ENCODE peak calls at places on chromosome 12, in four cellular contexts. One of them, this sample, is unnamed.

GRCh38 chr12:53004178-53004577 is 2.1 kb upstream of the EIF4B start:
- DNase-seq in HepG2: no peak
- DNase-seq in HCT116: no peak
- DNase-seq in K562: peak; percentile 17
- DNase-seq in this sample: no peak

GRCh38 chr12:47207005-47207717 is 127.4 kb upstream of the AMIGO2 start:
- DNase-seq in HCT116: no peak
- DNase-seq in HepG2: no peak
- DNase-seq in K562: peak; percentile 68
- DNase-seq in this sample: peak; percentile 66

GRCh38 chr12:26918321-26919215 is 19.2 kb downstream of the INTS13 start:
- DNase-seq in HCT116: no peak
- DNase-seq in K562: no peak
- DNase-seq in HepG2: no peak
- DNase-seq in this sample: no peak

GRCh38 chr12:94458882-94459772 is 540 bp downstream of the CEP83 start:
- DNase-seq in HCT116: peak; percentile 24
- DNase-seq in HepG2: peak; percentile 17
- DNase-seq in K562: peak; percentile 9
- DNase-seq in this sample: no peak

GRCh38 chr12:113537751-113538087 is 66.0 kb upstream of the LHX5 start:
- DNase-seq in K562: peak; percentile 19
- DNase-seq in HepG2: no peak
- DNase-seq in HCT116: no peak
- DNase-seq in this sample: no peak

GRCh38 chr12:31482816-31483215 is 108.1 kb downstream of the DENND5B start:
- DNase-seq in K562: peak; percentile 9
- DNase-seq in HCT116: peak; percentile 51
- DNase-seq in HepG2: no peak
- DNase-seq in this sample: no peak

GRCh38 chr12:117236456-117237001 is 46.3 kb upstream of the FBXO21 start:
- DNase-seq in HCT116: peak; percentile 58
- DNase-seq in HepG2: peak; percentile 39
- DNase-seq in K562: peak; percentile 82
- DNase-seq in this sample: no peak

GRCh38 chr12:55974308-55974724 is 438 bp downstream of the RAB5B start:
- DNase-seq in HepG2: peak; percentile 31
- DNase-seq in HCT116: no peak
- DNase-seq in K562: peak; percentile 67
- DNase-seq in this sample: no peak

GRCh38 chr12:76915381-76916169 is 36.8 kb upstream of the CSRP2 start:
- DNase-seq in HCT116: no peak
- DNase-seq in HepG2: no peak
- DNase-seq in K562: no peak
- DNase-seq in this sample: no peak

GRCh38 chr12:53694746-53695145 is 18.9 kb upstream of the ATP5MC2 start:
- DNase-seq in K562: no peak
- DNase-seq in HCT116: no peak
- DNase-seq in HepG2: no peak
- DNase-seq in this sample: no peak

GRCh38 chr12:116662612-116663144 is 75.2 kb downstream of the SPRING1 start:
- DNase-seq in K562: no peak
- DNase-seq in HepG2: peak; percentile 52
- DNase-seq in HCT116: no peak
- DNase-seq in this sample: no peak

GRCh38 chr12:69985656-69986055 is 160.6 kb downstream of the MYRFL start:
- DNase-seq in HCT116: peak; percentile 54
- DNase-seq in HepG2: peak; percentile 24
- DNase-seq in K562: peak; percentile 51
- DNase-seq in this sample: no peak

GRCh38 chr12:88993655-88994054 is 358.6 kb downstream of the DUSP6 start:
- DNase-seq in HCT116: peak; percentile 63
- DNase-seq in K562: peak; percentile 12
- DNase-seq in HepG2: peak; percentile 36
- DNase-seq in this sample: no peak

GRCh38 chr12:87469295-87469694 is 559.9 kb downstream of the C12orf50 start:
- DNase-seq in HepG2: no peak
- DNase-seq in K562: no peak
- DNase-seq in HCT116: no peak
- DNase-seq in this sample: no peak

DNA sequence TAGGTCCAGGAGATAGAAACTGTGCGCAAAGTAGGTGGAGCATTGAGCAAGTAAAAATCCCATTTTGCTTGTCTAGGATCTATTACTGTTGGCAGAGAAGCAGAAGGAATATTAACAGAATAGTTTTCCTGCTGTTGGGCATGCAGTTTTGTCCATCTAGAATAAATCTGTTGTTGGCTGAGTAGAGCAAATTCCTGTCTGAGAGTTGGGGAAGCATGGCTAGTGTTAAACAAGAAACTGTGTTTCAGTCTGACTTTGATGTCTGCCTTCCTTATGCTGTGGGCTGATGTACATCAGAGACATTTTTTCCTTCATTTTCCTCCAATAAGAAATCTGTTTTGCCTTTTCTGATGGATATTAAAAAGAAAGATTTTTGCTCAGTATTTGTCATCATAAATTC is 98.2 kb downstream of the RAD52 start:
- DNase-seq in HCT116: no peak
- DNase-seq in HepG2: no peak
- DNase-seq in K562: no peak
- DNase-seq in this sample: no peak
- H3K4me3 ChIP-seq in HCT116: no peak overlapping the region
- H3K4me3 ChIP-seq in HepG2: no peak overlapping the region
- H3K4me3 ChIP-seq in K562: no peak overlapping the region
- H3K4me3 ChIP-seq in this sample: no peak overlapping the region

DNA sequence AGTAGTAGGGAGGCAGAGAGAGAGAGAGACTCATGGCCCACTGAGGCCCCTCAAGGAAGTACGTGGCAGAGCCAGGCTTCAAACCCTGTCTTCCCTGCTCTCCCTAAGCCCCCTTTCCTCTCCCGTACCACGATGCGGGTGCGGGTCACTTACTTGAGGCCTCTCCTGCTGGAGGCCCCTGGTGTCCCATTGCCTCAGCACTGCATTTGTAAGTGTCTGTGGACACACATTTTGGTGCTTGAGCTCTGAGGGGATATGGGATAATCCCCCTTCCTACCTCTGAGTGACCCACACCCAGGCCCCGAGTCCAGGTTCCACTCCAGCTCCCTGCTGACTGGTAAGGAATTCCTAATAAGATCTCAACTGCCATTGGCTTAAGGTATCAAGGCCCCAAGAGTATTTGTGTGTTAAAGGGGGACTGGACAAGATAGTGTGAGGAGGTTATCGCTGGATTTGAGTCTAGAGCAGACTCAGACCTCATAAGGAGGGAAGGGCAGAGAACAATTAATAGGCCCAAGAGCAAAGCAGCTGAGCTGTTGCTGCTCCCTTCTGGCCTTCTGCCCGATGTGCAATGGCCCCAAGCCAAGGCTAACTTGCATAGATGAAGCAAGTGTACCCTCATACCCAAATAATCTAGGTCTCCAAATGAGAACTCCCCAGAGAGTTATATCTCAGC is 71.9 kb downstream of the CRACR2A start:
- DNase-seq in K562: no peak
- DNase-seq in HCT116: no peak
- DNase-seq in HepG2: no peak
- DNase-seq in this sample: no peak
- TF ChIP-seq ZBTB33 in K562: no peak
- TF ChIP-seq ZBTB33 in HCT116: no peak
- TF ChIP-seq ZBTB33 in HepG2: no peak
- TF ChIP-seq ZBTB33 in this sample: no peak

GRCh38 chr12:104304261-104305004 is 894 bp downstream of the EID3 start:
- DNase-seq in HepG2: no peak
- DNase-seq in HCT116: no peak
- DNase-seq in K562: no peak
- DNase-seq in this sample: no peak
- H3K4me3 ChIP-seq in HepG2: no peak overlapping the region
- H3K4me3 ChIP-seq in HCT116: no peak overlapping the region
- H3K4me3 ChIP-seq in K562: no peak overlapping the region
- H3K4me3 ChIP-seq in this sample: peak overlapping the region; percentile 69

GRCh38 chr12:85835810-85836715 is at the start of gene RASSF9:
- DNase-seq in K562: no peak
- DNase-seq in HCT116: no peak
- DNase-seq in HepG2: peak; percentile 10
- DNase-seq in this sample: no peak
- TF ChIP-seq ZBTB33 in K562: no peak
- TF ChIP-seq ZBTB33 in HCT116: no peak
- TF ChIP-seq ZBTB33 in HepG2: no peak
- TF ChIP-seq ZBTB33 in this sample: no peak